ENCODE peak calls at places on chromosomes 4 and X, in ten cellular contexts. K, U, C, X, I, B, W, D, R and F are unnamed samples.

GRCh38 chr4:15766821-15767220 is 11.3 kb upstream of the CD38 start:
- DNase-seq in K (no peak), U (no peak), C (no peak), X (no peak), I (no peak), B (no peak), W (no peak), D (no peak), R (no peak), F (no peak)

GRCh38 chr4:140109626-140110213 is 44.3 kb downstream of the MAML3 start:
- DNase-seq in K (no peak), U (no peak), C (no peak), X (no peak), I (no peak), B (no peak), W (no peak), D (no peak), R (no peak), F (no peak)

GRCh38 chr4:154622598-154622997 is 10.1 kb upstream of the FGG start:
- DNase-seq in K (no peak), U (peak; percentile 66), C (no peak), X (no peak), I (peak; percentile 50), B (no peak), W (peak; percentile 83), D (no peak), R (peak; percentile 60), F (peak; percentile 17)

GRCh38 chr4:151688003-151688784 is 72.6 kb downstream of the GATB start:
- DNase-seq in K (no peak), U (no peak), C (no peak), X (no peak), I (no peak), B (no peak), W (peak; percentile 44), D (no peak), R (no peak), F (no peak)

GRCh38 chr4:21992330-21992729 is 43.8 kb upstream of the KCNIP4 start:
- DNase-seq in K (no peak), U (no peak), C (no peak), X (no peak), I (peak; percentile 28), B (no peak), W (peak; percentile 4), D (no peak), R (peak; percentile 68), F (no peak)

GRCh38 chrX:153927936-153928760 is 2.1 kb upstream of the ARHGAP4 start:
- DNase-seq in K (peak; percentile 93), U (peak; percentile 96), C (peak; percentile 97), X (peak; percentile 98), I (peak; percentile 99), B (peak; percentile 96), W (peak; percentile 99), D (peak; percentile 96), R (peak; percentile 98), F (peak; percentile 86)

GRCh38 chr4:99084595-99084994 is 4.0 kb downstream of the ADH5 start:
- DNase-seq in K (no peak), U (no peak), C (no peak), X (no peak), I (no peak), B (no peak), W (no peak), D (no peak), R (no peak), F (no peak)

GRCh38 chr4:107989162-107989536 is 540 bp upstream of the HADH start:
- DNase-seq in K (no peak), U (no peak), C (no peak), X (no peak), I (no peak), B (no peak), W (no peak), D (no peak), R (no peak), F (no peak)

GRCh38 chrX:2484721-2485459 is 15.9 kb downstream of the DHRSX start:
- DNase-seq in K (no peak), U (no peak), C (no peak), X (no peak), I (peak; percentile 73), B (no peak), W (peak; percentile 69), D (no peak), R (peak; percentile 61), F (no peak)

GRCh38 chr4:153205757-153206156 is 1.5 kb downstream of the TRIM2 start:
- DNase-seq in K (no peak), U (no peak), C (no peak), X (no peak), I (peak; percentile 37), B (no peak), W (peak; percentile 54), D (peak; percentile 43), R (no peak), F (no peak)

GRCh38 chrX:14915596-14915995 is 42.4 kb downstream of the MOSPD2 start:
- DNase-seq in K (no peak), U (no peak), C (no peak), X (no peak), I (no peak), B (no peak), W (no peak), D (no peak), R (no peak), F (no peak)

GRCh38 chr4:40682298-40683101 is 52.8 kb upstream of the RBM47 start:
- DNase-seq in K (no peak), U (no peak), C (no peak), X (no peak), I (no peak), B (no peak), W (no peak), D (no peak), R (no peak), F (no peak)

DNA sequence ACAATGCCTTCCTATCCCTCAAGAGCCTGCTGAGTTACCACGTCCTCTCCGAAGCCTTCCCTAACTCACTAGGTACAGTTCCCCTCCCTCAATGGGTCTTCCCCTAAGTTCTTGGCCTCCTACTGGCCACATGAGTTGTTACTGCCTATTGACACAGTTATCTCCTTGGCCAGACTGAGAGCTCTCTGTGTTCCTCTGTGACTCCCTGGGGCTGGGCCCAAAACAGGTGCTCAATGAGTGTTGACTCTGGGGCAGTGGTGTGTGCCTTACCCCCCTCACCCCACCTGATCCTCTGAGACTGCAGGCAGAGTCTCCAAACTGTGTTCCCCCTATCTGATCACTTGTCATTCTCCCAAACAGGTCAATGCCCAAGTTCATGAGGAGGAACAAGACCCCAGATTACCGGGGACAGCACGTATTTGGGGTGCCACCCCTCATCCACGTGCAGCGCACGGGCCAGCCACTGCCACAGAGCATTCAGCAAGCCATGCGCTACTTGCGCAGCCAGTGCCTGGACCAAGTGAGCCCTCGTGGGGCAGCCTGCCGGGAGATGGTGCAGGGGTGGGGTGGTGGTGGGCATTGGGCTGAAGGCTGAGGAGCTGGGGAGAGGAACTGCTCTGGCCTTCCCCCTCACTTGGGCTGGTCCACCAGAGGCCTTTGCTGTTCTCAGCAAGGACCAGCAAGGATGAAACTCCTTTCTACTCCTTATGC is 72.6 kb downstream of the STARD8 start:
- DNase-seq in K (no peak), U (no peak), C (no peak), X (no peak), I (no peak), B (peak; percentile 3), W (peak; percentile 32), D (no peak), R (no peak), F (no peak)
- TF ChIP-seq CTCF in K (no peak), U (no peak), C (peak; percentile 6), X (no peak), I (peak; percentile 41), B (no peak), W (peak; percentile 56), D (no peak), R (peak; percentile 24), F (peak; percentile 13)

GRCh38 chr4:138222041-138222440 is 20.1 kb downstream of the SLC7A11 start:
- DNase-seq in K (no peak), U (no peak), C (no peak), X (no peak), I (peak; percentile 64), B (no peak), W (peak; percentile 81), D (no peak), R (peak; percentile 93), F (no peak)
- TF ChIP-seq CTCF in K (no peak), U (no peak), C (no peak), X (no peak), I (no peak), B (no peak), W (peak; percentile 28), D (no peak), R (no peak), F (no peak)

DNA sequence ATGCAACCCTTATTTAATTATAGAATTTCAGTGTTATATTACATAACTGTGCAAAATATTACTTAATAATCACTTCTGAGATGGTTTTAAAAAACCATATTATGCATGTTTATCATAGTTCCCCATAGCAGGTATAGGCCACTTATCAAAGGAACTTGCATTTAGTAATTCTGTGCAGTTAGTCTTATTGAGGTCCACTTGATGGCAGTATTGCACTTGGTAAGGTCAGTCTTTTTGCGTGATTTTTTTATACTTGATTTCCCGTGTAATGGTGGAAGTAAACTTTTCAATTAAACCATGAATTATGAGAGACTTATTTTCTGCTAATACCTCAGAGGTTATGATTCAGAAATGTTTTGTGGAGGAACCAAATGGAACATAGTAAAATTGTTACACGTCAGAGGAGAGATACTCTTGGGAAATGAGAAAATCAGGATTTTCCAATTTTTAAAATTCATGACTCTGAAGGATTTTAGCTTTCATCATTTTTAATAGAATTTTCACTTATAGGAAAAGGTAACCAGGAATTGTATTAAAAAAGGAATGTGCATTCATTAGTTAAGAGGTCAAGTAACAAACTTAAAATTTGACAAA is 230.0 kb downstream of the CCSER1 start:
- DNase-seq in K (no peak), U (peak; percentile 29), C (no peak), X (no peak), I (peak; percentile 71), B (no peak), W (peak; percentile 91), D (no peak), R (peak; percentile 84), F (no peak)
- TF ChIP-seq CTCF in K (peak; percentile 26), U (peak; percentile 71), C (peak; percentile 47), X (no peak), I (peak; percentile 64), B (peak; percentile 24), W (peak; percentile 69), D (peak; percentile 16), R (peak; percentile 74), F (peak; percentile 34)

GRCh38 chr4:13833171-13833804 is 205.8 kb upstream of the BOD1L1 start:
- DNase-seq in K (no peak), U (no peak), C (no peak), X (no peak), I (no peak), B (no peak), W (no peak), D (no peak), R (no peak), F (no peak)

GRCh38 chr4:13840573-13841185 is 213.2 kb upstream of the BOD1L1 start:
- DNase-seq in K (no peak), U (no peak), C (no peak), X (no peak), I (no peak), B (no peak), W (no peak), D (no peak), R (no peak), F (no peak)

DNA sequence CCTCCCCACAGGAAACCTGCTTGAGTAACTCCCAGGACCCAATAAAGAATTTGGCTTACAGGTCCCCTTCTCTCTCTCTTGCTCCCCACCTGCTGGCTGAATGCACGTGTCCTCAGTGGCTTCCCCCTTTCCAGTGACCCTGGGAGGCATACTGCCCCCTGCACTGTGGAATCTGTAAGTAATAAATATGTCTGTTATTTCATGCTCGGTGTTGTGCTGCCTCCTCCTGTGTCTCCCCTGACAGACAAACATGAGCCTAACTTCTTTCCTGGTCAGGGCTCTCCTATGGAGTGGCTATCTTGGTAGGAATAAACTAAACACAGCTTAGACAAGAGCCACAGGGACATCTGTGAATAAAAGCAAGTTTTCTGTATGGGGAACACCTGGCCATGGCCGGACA is 209.7 kb upstream of the BOD1L1 start:
- DNase-seq in K (no peak), U (no peak), C (no peak), X (no peak), I (no peak), B (no peak), W (peak; percentile 16), D (no peak), R (no peak), F (no peak)
- TF ChIP-seq CTCF in K (no peak), U (no peak), C (no peak), X (no peak), I (no peak), B (no peak), W (peak; percentile 4), D (no peak), R (no peak), F (no peak)